ENCODE peak calls at places on chromosomes 16 and 17, in seven cellular contexts. Q is germinal center, L is SK-N-DZ, S is dermis blood vessel endothelial cell, W is sciatic nerve, M is KBM-7, D is Calu3. Y is an unnamed sample.

GRCh38 chr16:49854227-49855203 is 1.4 kb downstream of the ZNF423 start:
- DNase-seq in L (peak; percentile 52), Q (peak; percentile 37), S (peak; percentile 45), W (no peak), D (peak; percentile 25), M (no peak), Y (peak; percentile 60)

GRCh38 chr17:7122386-7122785 is 7.8 kb upstream of the ASGR2 start:
- DNase-seq in M (no peak), L (no peak), W (no peak), D (no peak), S (peak; percentile 43), Q (no peak), Y (no peak)

GRCh38 chr17:628507-628941 is 86.1 kb downstream of the VPS53 start:
- DNase-seq in D (no peak), S (no peak), L (no peak), W (no peak), Q (no peak), M (no peak), Y (no peak)

GRCh38 chr17:3739422-3740124 is 15.9 kb downstream of the HASPIN start:
- DNase-seq in M (no peak), D (no peak), L (no peak), S (no peak), Q (no peak), W (no peak), Y (no peak)

GRCh38 chr16:85860413-85861094 is 38.4 kb upstream of the IRF8 start:
- DNase-seq in L (no peak), Q (no peak), W (peak; percentile 48), D (no peak), M (no peak), S (no peak), Y (peak; percentile 14)

GRCh38 chr16:66459878-66460277 is 32.8 kb downstream of the BEAN1 start:
- DNase-seq in L (peak; percentile 61), Q (no peak), S (no peak), D (no peak), M (no peak), W (peak; percentile 25), Y (no peak)

GRCh38 chr17:77884019-77884418 is 74.5 kb upstream of the TNRC6C start:
- DNase-seq in W (no peak), Q (no peak), S (no peak), L (peak; percentile 92), M (no peak), D (no peak), Y (no peak)

GRCh38 chr17:15453246-15453645 is 14.2 kb downstream of the CDRT4 start:
- DNase-seq in M (no peak), W (no peak), D (no peak), Q (no peak), L (no peak), S (peak; percentile 50), Y (no peak)

GRCh38 chr16:22424161-22424937 is 49.9 kb upstream of the CDR2 start:
- DNase-seq in Q (no peak), L (no peak), W (no peak), D (no peak), S (no peak), M (no peak), Y (no peak)

GRCh38 chr17:76593964-76594363 is 8.3 kb upstream of the ST6GALNAC2 start:
- DNase-seq in Q (no peak), S (no peak), W (no peak), L (no peak), D (no peak), M (no peak), Y (no peak)

GRCh38 chr16:20844588-20844987 is 38.3 kb downstream of the REXO5 start:
- DNase-seq in M (peak; percentile 53), L (no peak), Q (no peak), W (no peak), D (no peak), S (peak; percentile 27), Y (no peak)

GRCh38 chr17:34797724-34798123 is 163.5 kb downstream of the CCT6B start:
- DNase-seq in S (peak; percentile 49), Q (peak; percentile 21), W (no peak), L (no peak), M (peak; percentile 27), D (peak; percentile 36), Y (no peak)

GRCh38 chr17:35121315-35121714 is at the start of gene FNDC8:
- DNase-seq in D (no peak), M (no peak), L (no peak), Q (no peak), S (no peak), W (no peak), Y (no peak)

GRCh38 chr17:5888811-5889210 is 181.4 kb upstream of the WSCD1 start:
- DNase-seq in D (no peak), M (no peak), W (no peak), S (no peak), L (no peak), Q (no peak), Y (no peak)

GRCh38 chr17:66988069-66988798 is 23.7 kb downstream of the CACNG4 start:
- DNase-seq in S (no peak), D (no peak), Q (no peak), M (no peak), W (no peak), L (peak; percentile 49), Y (no peak)